ENCODE peak calls at places on chromosomes 4 and X, in six cellular contexts. W is ovary, S is heart left ventricle, A is Peyer's patch, L is uterus, P is colonic mucosa. V is an unnamed sample.

GRCh38 chrX:97238632-97239031 is 354.9 kb downstream of the RPA4 start:
- DNase-seq in W (no peak), S (no peak), A (no peak), L (no peak), P (no peak), V (no peak)

GRCh38 chrX:41384041-41384705 is 50.2 kb downstream of the DDX3X start:
- DNase-seq in W (peak; percentile 25), S (peak; percentile 71), A (peak; percentile 90), L (peak; percentile 55), P (peak; percentile 74), V (no peak)

GRCh38 chrX:681989-682388 is 51.4 kb downstream of the SHOX start:
- DNase-seq in W (no peak), S (no peak), A (no peak), L (no peak), P (no peak), V (no peak)

GRCh38 chr4:6105311-6105911 is 87.2 kb upstream of the C4orf50 start:
- DNase-seq in W (no peak), S (no peak), A (no peak), L (no peak), P (no peak), V (no peak)

GRCh38 chrX:136260801-136261200 is 9.6 kb upstream of the MAP7D3 start:
- DNase-seq in W (no peak), S (no peak), A (no peak), L (no peak), P (no peak), V (no peak)

GRCh38 chrX:44306336-44306735 is 37.1 kb downstream of the EFHC2 start:
- DNase-seq in W (no peak), S (no peak), A (no peak), L (no peak), P (peak; percentile 42), V (no peak)

GRCh38 chrX:153515435-153515834 is 2.0 kb upstream of the ATP2B3 start:
- DNase-seq in W (no peak), S (no peak), A (no peak), L (no peak), P (no peak), V (no peak)

GRCh38 chrX:131728295-131729145 is 184.6 kb downstream of the OR13H1 start:
- DNase-seq in W (peak; percentile 81), S (no peak), A (peak; percentile 90), L (peak; percentile 88), P (peak; percentile 92), V (no peak)

GRCh38 chr4:155617312-155617711 is 49.3 kb upstream of the GUCY1A1 start:
- DNase-seq in W (no peak), S (no peak), A (no peak), L (no peak), P (no peak), V (no peak)

GRCh38 chr4:173538148-173538902 is 8.3 kb upstream of the HAND2 start:
- DNase-seq in W (peak; percentile 47), S (peak; percentile 84), A (no peak), L (no peak), P (no peak), V (peak; percentile 21)

GRCh38 chrX:70998402-70999027 is 67.6 kb upstream of the SLC7A3 start:
- DNase-seq in W (peak; percentile 41), S (no peak), A (no peak), L (peak; percentile 26), P (peak; percentile 19), V (no peak)

DNA sequence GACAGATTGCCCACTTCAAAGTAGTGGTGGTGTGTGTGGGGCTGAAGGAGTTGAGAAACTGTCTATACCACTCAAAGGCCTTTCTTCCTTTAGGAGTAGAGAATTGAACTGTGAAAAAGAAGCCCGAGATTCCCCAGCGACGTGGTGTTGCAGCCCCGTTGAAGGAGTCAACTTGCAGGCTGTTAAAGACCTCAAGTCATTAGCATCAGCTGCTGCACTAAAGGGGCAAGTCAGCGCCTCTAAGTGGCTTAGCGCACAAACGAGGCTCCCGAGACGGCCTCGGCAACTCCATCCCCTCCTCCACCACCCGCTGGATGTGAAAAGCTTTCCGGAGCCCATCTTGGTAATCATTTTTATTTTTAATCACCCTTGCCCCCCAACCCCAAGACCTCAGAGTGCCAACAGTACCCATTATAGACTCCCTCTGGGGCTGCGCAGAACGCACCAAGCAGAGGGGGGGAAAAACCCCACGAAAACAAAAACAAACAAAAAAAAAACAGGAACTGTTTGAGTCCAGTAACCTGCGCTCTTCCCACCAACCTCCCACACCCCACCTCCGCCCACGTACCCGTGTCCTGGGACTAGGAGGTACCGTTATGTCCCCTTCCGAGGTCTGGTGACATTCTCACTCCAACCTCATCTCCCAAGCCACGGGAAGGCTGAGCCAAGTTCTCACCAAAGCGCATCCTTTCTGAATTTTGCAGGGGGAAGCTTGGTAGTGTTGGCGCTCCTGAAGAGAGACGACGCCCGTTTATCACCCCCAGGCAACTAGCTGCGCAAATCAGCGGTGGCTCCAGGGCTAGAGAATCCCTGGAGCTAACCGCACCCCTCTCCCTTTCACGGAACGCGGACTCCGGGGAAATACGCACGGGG is 808 bp upstream of the PRDM8 start:
- DNase-seq in W (no peak), S (no peak), A (no peak), L (no peak), P (no peak), V (no peak)
- H3K4me3 ChIP-seq in W (no peak overlapping the region), S (peak overlapping the region; percentile 30), A (peak overlapping the region; percentile 29), L (no peak overlapping the region), P (no peak overlapping the region), V (no peak overlapping the region)

DNA sequence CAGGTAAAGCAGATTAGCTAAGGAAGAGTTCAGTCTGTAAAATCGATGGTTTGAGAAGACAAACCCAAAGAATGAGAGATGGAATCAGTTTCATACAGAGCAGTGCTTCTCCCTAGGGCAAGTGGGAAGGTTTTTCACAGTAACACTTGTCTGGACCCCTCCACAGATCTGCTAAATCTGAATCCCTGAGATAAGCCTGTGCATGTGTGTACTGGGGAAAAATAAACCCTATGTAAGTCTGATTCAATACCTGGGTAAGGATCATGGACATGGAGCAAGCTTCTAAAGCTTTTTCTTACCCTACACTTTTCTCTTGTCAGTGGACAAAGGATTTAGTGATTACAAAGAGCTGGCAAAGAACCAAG is 13.6 kb downstream of the ELOVL6 start:
- DNase-seq in W (no peak), S (no peak), A (no peak), L (no peak), P (no peak), V (no peak)
- TF ChIP-seq CTCF in W (no peak), S (no peak), A (no peak), L (no peak), P (no peak), V (no peak)

GRCh38 chr4:661231-661630 is 12.8 kb downstream of the ATP5ME start:
- DNase-seq in W (no peak), S (no peak), A (no peak), L (no peak), P (no peak), V (no peak)

GRCh38 chr4:661856-662761 is 12.0 kb downstream of the ATP5ME start:
- DNase-seq in W (no peak), S (peak; percentile 51), A (no peak), L (no peak), P (no peak), V (no peak)

GRCh38 chr4:664713-665231 is 9.3 kb downstream of the ATP5ME start:
- DNase-seq in W (no peak), S (peak; percentile 49), A (no peak), L (no peak), P (no peak), V (no peak)

GRCh38 chr4:663438-664428 is 10.3 kb downstream of the ATP5ME start:
- DNase-seq in W (peak; percentile 53), S (peak; percentile 84), A (peak; percentile 87), L (no peak), P (no peak), V (no peak)

GRCh38 chr4:663046-663437 is 11.0 kb downstream of the ATP5ME start:
- DNase-seq in W (no peak), S (peak; percentile 47), A (no peak), L (no peak), P (no peak), V (no peak)
- H3K4me3 ChIP-seq in W (peak overlapping the region; percentile 41), S (peak overlapping the region; percentile 57), A (peak overlapping the region; percentile 73), L (peak overlapping the region; percentile 60), P (peak overlapping the region; percentile 48), V (no peak overlapping the region)

DNA sequence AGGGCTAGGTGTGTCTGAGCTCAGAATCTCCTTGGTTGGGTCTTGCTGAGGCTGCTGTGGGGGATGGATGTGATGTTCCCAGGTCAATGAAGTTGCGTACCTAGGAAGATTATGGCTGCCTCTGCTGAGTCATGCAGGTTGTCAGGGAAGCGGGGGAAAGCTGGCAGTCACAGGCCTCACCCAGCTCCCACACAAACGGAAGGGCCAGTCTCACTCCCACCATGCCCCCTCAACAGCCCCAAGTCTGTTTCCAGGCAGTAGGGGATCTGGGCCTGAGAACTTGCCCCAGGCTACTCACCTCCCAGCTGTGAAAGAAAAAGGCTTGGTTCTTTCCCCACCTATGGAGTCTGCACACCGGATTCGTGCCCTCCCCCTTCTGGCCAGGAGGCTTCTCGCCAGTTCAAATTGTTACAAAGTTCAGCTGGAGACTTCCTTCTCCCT is 72.9 kb downstream of the WDR44 start:
- DNase-seq in W (no peak), S (no peak), A (no peak), L (no peak), P (peak; percentile 21), V (no peak)
- TF ChIP-seq CTCF in W (no peak), S (no peak), A (no peak), L (no peak), P (no peak), V (no peak)

DNA sequence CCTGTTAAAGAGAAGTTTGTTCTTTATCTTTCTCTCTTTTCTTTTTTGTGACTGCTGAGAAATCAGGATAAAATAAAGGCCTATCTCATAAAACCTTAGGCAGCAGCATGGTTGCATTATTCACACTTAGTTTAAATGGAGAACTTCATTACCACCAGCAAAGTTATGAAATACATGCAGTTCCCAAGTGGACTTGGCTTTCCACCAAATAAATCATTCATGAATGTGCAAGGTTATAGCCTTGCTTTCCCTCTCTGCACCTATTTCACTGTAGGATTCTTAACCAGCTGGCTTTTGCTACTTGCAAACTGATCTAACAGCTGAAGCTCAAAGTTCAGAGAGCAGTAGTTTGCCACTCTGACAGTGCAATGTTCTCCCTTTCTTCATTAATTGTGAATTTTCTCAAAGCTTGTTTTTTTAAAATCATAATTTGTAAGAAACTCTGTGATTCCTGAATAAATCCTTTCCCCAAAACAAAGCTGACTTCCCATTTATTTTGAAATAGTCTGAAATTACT is 140.1 kb upstream of the SMIM31 start:
- DNase-seq in W (no peak), S (no peak), A (no peak), L (no peak), P (no peak), V (no peak)
- H3K4me3 ChIP-seq in W (no peak overlapping the region), S (no peak overlapping the region), A (no peak overlapping the region), L (no peak overlapping the region), P (no peak overlapping the region), V (no peak overlapping the region)

GRCh38 chr4:38268837-38269236 is 308.6 kb downstream of the PTTG2 start:
- DNase-seq in W (no peak), S (no peak), A (no peak), L (no peak), P (no peak), V (no peak)

GRCh38 chr4:38266616-38267015 is 306.4 kb downstream of the PTTG2 start:
- DNase-seq in W (no peak), S (no peak), A (peak; percentile 85), L (no peak), P (peak; percentile 37), V (no peak)

GRCh38 chr4:38273369-38273768 is 313.2 kb downstream of the PTTG2 start:
- DNase-seq in W (no peak), S (no peak), A (no peak), L (no peak), P (peak; percentile 45), V (no peak)

GRCh38 chr4:38268108-38268507 is 307.9 kb downstream of the PTTG2 start:
- DNase-seq in W (no peak), S (no peak), A (no peak), L (no peak), P (no peak), V (no peak)
- TF ChIP-seq CTCF in W (no peak), S (no peak), A (no peak), L (no peak), P (no peak), V (no peak)

GRCh38 chrX:105821471-105822081 is 763 bp upstream of the NRK start:
- DNase-seq in W (peak; percentile 13), S (no peak), A (peak; percentile 43), L (no peak), P (no peak), V (no peak)
- H3K4me3 ChIP-seq in W (peak overlapping the region; percentile 43), S (peak overlapping the region; percentile 33), A (peak overlapping the region; percentile 14), L (peak overlapping the region; percentile 38), P (no peak overlapping the region), V (no peak overlapping the region)

V was measured in LNCaP clone FGC.